ENCODE peak calls at places on chromosome 21, in five cellular contexts. One of them, this sample, is unnamed.

GRCh38 chr21:32099812-32100416 is 178.9 kb downstream of the MIS18A start:
- DNase-seq in GM12878: no peak
- DNase-seq in SK-N-SH: peak; percentile 40
- DNase-seq in K562: no peak
- DNase-seq in H1: peak; percentile 47
- DNase-seq in this sample: no peak

GRCh38 chr21:43799301-43799840 is 10.0 kb downstream of the RRP1 start:
- DNase-seq in SK-N-SH: no peak
- DNase-seq in GM12878: no peak
- DNase-seq in K562: no peak
- DNase-seq in H1: no peak
- DNase-seq in this sample: no peak

GRCh38 chr21:39006653-39007417 is 176.4 kb downstream of the PSMG1 start:
- DNase-seq in SK-N-SH: no peak
- DNase-seq in K562: no peak
- DNase-seq in GM12878: no peak
- DNase-seq in H1: no peak
- DNase-seq in this sample: peak; percentile 42

GRCh38 chr21:40602105-40602504 is 244.9 kb downstream of the DSCAM start:
- DNase-seq in H1: no peak
- DNase-seq in GM12878: no peak
- DNase-seq in SK-N-SH: no peak
- DNase-seq in K562: no peak
- DNase-seq in this sample: no peak

GRCh38 chr21:27248791-27249190 is 281.9 kb upstream of the ADAMTS5 start:
- DNase-seq in GM12878: no peak
- DNase-seq in SK-N-SH: no peak
- DNase-seq in K562: no peak
- DNase-seq in H1: no peak
- DNase-seq in this sample: no peak

GRCh38 chr21:32257952-32258785 is 20.7 kb downstream of the MIS18A start:
- DNase-seq in K562: peak; percentile 79
- DNase-seq in SK-N-SH: peak; percentile 81
- DNase-seq in H1: peak; percentile 74
- DNase-seq in GM12878: no peak
- DNase-seq in this sample: peak; percentile 34

GRCh38 chr21:38822754-38823374 is 17.1 kb downstream of the ETS2 start:
- DNase-seq in H1: peak; percentile 35
- DNase-seq in K562: no peak
- DNase-seq in GM12878: no peak
- DNase-seq in SK-N-SH: no peak
- DNase-seq in this sample: no peak

GRCh38 chr21:41432567-41433460 is 6.8 kb downstream of the MX1 start:
- DNase-seq in GM12878: no peak
- DNase-seq in K562: no peak
- DNase-seq in SK-N-SH: no peak
- DNase-seq in H1: peak; percentile 16
- DNase-seq in this sample: no peak

GRCh38 chr21:31612889-31613785 is 46.4 kb upstream of the SOD1 start:
- DNase-seq in H1: no peak
- DNase-seq in SK-N-SH: no peak
- DNase-seq in K562: no peak
- DNase-seq in GM12878: no peak
- DNase-seq in this sample: no peak

GRCh38 chr21:39863111-39863510 is 4.1 kb upstream of the PCP4 start:
- DNase-seq in K562: no peak
- DNase-seq in SK-N-SH: no peak
- DNase-seq in GM12878: no peak
- DNase-seq in H1: no peak
- DNase-seq in this sample: no peak

GRCh38 chr21:20998456-20998789 is 214 bp downstream of the NCAM2 start:
- DNase-seq in GM12878: no peak
- DNase-seq in H1: no peak
- DNase-seq in SK-N-SH: no peak
- DNase-seq in K562: no peak
- DNase-seq in this sample: no peak

GRCh38 chr21:43734830-43735229 is 15.9 kb downstream of the PDXK start:
- DNase-seq in K562: no peak
- DNase-seq in GM12878: no peak
- DNase-seq in SK-N-SH: no peak
- DNase-seq in H1: no peak
- DNase-seq in this sample: no peak

GRCh38 chr21:31351438-31351837 is 7.4 kb upstream of the TIAM1 start:
- DNase-seq in K562: no peak
- DNase-seq in GM12878: no peak
- DNase-seq in H1: no peak
- DNase-seq in SK-N-SH: no peak
- DNase-seq in this sample: no peak

GRCh38 chr21:26686278-26686677 is 113.2 kb upstream of the CYYR1 start:
- DNase-seq in GM12878: no peak
- DNase-seq in K562: no peak
- DNase-seq in H1: no peak
- DNase-seq in SK-N-SH: peak; percentile 17
- DNase-seq in this sample: peak; percentile 52

GRCh38 chr21:28160378-28160777 is 832.3 kb downstream of the LTN1 start:
- DNase-seq in H1: no peak
- DNase-seq in K562: no peak
- DNase-seq in GM12878: no peak
- DNase-seq in SK-N-SH: no peak
- DNase-seq in this sample: no peak

GRCh38 chr21:27108228-27108627 is 141.3 kb upstream of the ADAMTS5 start:
- DNase-seq in K562: no peak
- DNase-seq in GM12878: no peak
- DNase-seq in H1: no peak
- DNase-seq in SK-N-SH: peak; percentile 6
- DNase-seq in this sample: no peak

GRCh38 chr21:16372546-16372945 is 642.8 kb downstream of the USP25 start:
- DNase-seq in GM12878: no peak
- DNase-seq in SK-N-SH: no peak
- DNase-seq in K562: no peak
- DNase-seq in H1: no peak
- DNase-seq in this sample: no peak

GRCh38 chr21:32884062-32884461 is 112.5 kb upstream of the PAXBP1 start:
- DNase-seq in K562: peak; percentile 34
- DNase-seq in GM12878: no peak
- DNase-seq in H1: peak; percentile 46
- DNase-seq in SK-N-SH: no peak
- DNase-seq in this sample: no peak

GRCh38 chr21:31720739-31721138 is 11.2 kb downstream of the SCAF4 start:
- DNase-seq in SK-N-SH: no peak
- DNase-seq in GM12878: no peak
- DNase-seq in H1: no peak
- DNase-seq in K562: no peak
- DNase-seq in this sample: no peak

GRCh38 chr21:32507342-32507919 is 77.9 kb downstream of the TCP10L start:
- DNase-seq in K562: no peak
- DNase-seq in SK-N-SH: no peak
- DNase-seq in GM12878: no peak
- DNase-seq in H1: no peak
- DNase-seq in this sample: no peak

GRCh38 chr21:39153373-39153772 is 29.9 kb downstream of the PSMG1 start:
- DNase-seq in SK-N-SH: peak; percentile 44
- DNase-seq in GM12878: no peak
- DNase-seq in K562: peak; percentile 76
- DNase-seq in H1: no peak
- DNase-seq in this sample: no peak

DNA sequence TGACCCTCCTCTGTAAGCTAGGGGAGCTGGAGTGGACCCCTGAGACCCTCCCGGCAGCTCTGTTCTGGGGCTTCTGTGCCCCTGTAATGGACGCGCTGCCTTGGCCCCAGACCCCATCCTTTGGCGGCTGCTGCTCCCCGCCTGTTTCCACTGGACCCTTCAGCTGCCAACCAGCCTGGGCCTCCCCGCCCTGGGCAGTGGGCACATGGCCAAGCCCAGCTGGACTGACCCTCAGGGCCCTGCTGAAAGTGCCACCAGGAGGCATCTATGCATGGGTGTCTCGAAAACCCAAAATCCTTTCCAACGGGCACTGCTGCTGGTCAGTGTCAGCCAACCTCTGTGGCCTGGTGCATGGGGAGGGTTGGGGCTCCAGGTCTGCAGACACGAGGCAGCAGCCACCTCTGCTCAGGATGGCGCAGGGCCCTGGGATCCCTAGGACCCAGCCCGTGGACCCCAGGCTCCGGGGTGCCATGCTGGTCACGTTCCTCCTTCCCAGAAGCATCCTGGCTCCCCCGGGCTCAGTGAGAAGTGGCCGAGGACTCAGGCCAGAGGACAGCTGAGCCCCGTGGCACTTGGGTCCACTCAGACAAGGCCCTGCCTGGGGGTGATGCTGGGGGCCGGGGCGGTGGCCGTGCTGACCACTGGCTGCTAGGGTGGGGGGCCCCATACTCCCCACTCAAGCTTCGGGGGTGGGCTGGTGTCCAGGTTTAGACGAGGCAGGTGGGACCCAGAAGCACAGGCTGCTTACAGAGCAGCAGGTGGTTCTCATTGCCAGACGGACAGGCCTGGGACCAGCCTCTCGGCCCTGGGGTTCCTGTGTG is 46.9 kb downstream of the SLX9 start:
- DNase-seq in K562: no peak
- DNase-seq in SK-N-SH: no peak
- DNase-seq in H1: no peak
- DNase-seq in GM12878: no peak
- DNase-seq in this sample: no peak
- TF ChIP-seq GABPA in K562: no peak
- TF ChIP-seq GABPA in SK-N-SH: no peak
- TF ChIP-seq GABPA in H1: no peak
- TF ChIP-seq GABPA in GM12878: no peak
- TF ChIP-seq GABPA in this sample: no peak

DNA sequence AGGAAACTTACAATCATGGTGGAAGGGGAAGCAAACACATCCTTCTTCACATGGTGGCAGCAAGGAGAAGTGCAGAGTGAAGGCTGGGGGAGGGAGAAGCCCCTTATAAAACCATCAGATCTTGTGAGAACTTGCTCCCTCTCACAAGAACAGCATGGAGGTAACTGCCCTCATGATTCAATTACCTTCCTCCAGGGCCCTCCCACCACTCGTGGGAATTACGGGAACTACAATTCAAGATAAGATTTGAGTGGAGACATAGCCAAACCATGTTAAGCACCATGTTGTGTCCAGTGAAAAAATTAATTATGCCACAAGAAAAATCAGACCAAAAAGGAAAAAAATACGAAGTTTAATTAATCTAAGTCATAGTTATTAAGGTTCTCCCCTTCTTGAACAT is 109.5 kb downstream of the CLDN17 start:
- DNase-seq in SK-N-SH: no peak
- DNase-seq in K562: no peak
- DNase-seq in H1: no peak
- DNase-seq in GM12878: no peak
- DNase-seq in this sample: no peak
- TF ChIP-seq CTCF in SK-N-SH: no peak
- TF ChIP-seq CTCF in K562: no peak
- TF ChIP-seq CTCF in H1: no peak
- TF ChIP-seq CTCF in GM12878: no peak
- TF ChIP-seq CTCF in this sample: no peak

DNA sequence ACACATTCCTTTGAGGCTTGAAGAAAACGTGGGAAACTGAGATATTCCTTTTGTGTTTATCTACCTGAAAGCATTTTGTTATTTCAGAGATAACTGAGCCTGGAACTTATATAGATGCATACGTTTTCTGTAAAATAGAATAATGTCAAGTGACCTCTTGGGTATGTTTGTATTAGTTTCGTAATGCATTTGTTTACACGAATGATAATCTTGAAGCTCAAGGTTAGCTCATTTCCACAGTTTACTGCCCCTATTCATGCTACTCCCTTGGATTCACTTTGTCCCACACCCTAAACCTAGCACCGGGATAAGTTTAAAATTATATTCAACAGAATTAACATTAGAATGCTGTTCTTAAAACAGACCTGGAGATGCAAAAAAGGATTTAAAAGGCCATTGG is 54.4 kb downstream of the MRPL39 start:
- DNase-seq in GM12878: no peak
- DNase-seq in H1: no peak
- DNase-seq in K562: no peak
- DNase-seq in SK-N-SH: no peak
- DNase-seq in this sample: no peak
- TF ChIP-seq GABPA in GM12878: no peak
- TF ChIP-seq GABPA in H1: no peak
- TF ChIP-seq GABPA in K562: no peak
- TF ChIP-seq GABPA in SK-N-SH: no peak
- TF ChIP-seq GABPA in this sample: no peak

DNA sequence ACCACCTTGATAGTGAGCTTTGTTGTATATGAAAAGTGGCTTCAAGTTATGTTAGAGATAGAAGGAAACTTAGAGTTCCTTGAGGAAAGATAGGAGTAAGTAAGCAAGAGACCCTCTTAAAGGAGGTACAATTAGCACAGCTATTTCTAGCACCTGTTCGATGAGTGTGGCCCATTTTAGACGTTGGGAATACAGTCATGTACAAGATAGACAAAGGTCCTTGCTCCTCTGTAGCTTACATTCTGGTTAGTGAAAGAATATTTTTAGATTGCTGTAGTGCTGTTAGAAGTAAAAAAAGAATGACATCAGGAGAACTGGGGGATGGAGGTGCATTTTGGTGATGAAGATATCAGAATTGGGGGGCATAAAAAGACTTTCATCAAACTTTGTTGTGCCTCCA is 47.5 kb downstream of the MRPS6 start:
- DNase-seq in K562: no peak
- DNase-seq in H1: no peak
- DNase-seq in GM12878: no peak
- DNase-seq in SK-N-SH: no peak
- DNase-seq in this sample: no peak
- TF ChIP-seq CTCF in K562: no peak
- TF ChIP-seq CTCF in H1: no peak
- TF ChIP-seq CTCF in GM12878: no peak
- TF ChIP-seq CTCF in SK-N-SH: no peak
- TF ChIP-seq CTCF in this sample: no peak

DNA sequence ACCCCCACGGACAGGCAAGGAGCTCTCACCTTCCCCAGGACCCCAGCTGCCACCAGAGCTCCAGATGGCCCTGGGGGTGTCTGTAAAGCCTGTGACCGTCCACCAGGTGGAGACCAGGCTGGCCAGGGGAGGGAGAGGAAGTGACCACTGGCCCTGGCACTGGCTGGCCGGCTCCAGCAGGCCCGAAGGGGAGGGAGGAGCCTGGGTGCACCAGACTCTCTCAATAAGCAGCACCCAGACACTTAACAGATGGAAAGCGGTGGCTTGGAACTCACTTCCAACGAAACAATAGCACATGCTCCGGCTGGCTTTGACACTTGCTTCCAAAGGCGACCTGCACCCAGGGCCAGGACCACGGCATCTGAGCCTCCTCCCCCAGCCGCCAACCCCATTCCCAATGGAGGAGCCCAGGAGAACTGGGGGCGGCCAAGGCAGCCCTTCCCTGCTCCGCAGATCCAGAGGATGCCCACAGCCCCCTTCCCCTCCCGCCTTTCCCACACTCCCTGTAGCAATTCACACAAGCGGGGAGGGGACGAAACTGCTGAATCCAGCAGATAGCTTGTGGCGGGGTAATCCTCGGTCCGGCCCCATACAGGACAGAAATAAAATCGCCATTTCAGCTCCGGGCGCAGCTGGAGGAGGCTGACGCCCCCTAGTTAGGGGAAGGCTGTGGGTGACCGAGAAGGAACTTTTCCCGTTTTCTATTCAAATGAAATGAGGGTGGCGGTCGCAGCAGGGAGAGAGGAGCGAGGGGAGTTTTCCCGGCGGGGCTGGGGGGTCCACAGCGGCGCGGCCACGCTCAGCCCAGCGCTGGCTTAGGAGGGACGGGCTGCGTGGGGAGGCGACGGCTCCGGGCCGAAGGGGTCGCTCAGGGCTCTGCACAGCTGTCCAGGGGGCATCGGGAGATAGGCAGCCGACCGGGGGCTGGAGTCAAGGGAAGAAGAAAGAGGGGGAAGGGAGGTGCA is 612 bp upstream of the PDE9A start:
- DNase-seq in SK-N-SH: peak; percentile 98
- DNase-seq in K562: peak; percentile 55
- DNase-seq in GM12878: no peak
- DNase-seq in H1: peak; percentile 75
- DNase-seq in this sample: no peak
- TF ChIP-seq GABPA in SK-N-SH: no peak
- TF ChIP-seq GABPA in K562: no peak
- TF ChIP-seq GABPA in GM12878: no peak
- TF ChIP-seq GABPA in H1: no peak
- TF ChIP-seq GABPA in this sample: no peak